ENCODE peak calls at places on chromosomes 1 and 21, in seven cellular contexts. C is hepatocyte, M is RWPE1, L is AG04450, R is AG10803, F is activated B cell treated with CpG ODN at 0.5 μM for 24 hours, E is astrocyte of the cerebellum. X is an unnamed sample.

GRCh38 chr1:167675440-167675839 is 45.4 kb downstream of the RCSD1 start:
- DNase-seq in M (no peak), E (no peak), C (no peak), F (no peak), L (no peak), R (no peak), X (no peak)

GRCh38 chr21:35578831-35579470 is 481.4 kb downstream of the SETD4 start:
- DNase-seq in L (no peak), F (no peak), M (no peak), C (no peak), E (no peak), R (peak; percentile 52), X (no peak)

GRCh38 chr21:14120091-14120734 is 90.5 kb downstream of the LIPI start:
- DNase-seq in C (peak; percentile 33), E (no peak), M (peak; percentile 6), F (no peak), R (peak; percentile 12), L (no peak), X (peak; percentile 66)

GRCh38 chr1:90835172-90835660 is 118.1 kb upstream of the BARHL2 start:
- DNase-seq in E (no peak), C (no peak), F (no peak), M (no peak), R (peak; percentile 4), L (no peak), X (peak; percentile 17)

GRCh38 chr1:184622136-184622823 is 132.4 kb downstream of the EDEM3 start:
- DNase-seq in F (no peak), L (peak; percentile 69), E (peak; percentile 61), C (peak; percentile 81), M (peak; percentile 20), R (peak; percentile 94), X (no peak)

GRCh38 chr1:22321917-22322316 is 129.7 kb upstream of the ZBTB40 start:
- DNase-seq in E (no peak), L (no peak), M (no peak), R (no peak), C (no peak), F (no peak), X (no peak)

GRCh38 chr1:167431261-167431908 is 86.9 kb downstream of the CD247 start:
- DNase-seq in E (no peak), L (no peak), C (no peak), F (no peak), R (no peak), M (no peak), X (no peak)

GRCh38 chr21:35217504-35218060 is 168.5 kb upstream of the RUNX1 start:
- DNase-seq in L (no peak), M (peak; percentile 89), F (no peak), E (no peak), C (peak; percentile 52), R (peak; percentile 95), X (no peak)

GRCh38 chr1:243470492-243470891 is 214.7 kb downstream of the SDCCAG8 start:
- DNase-seq in F (no peak), C (no peak), M (no peak), E (no peak), L (no peak), R (peak; percentile 25), X (no peak)

GRCh38 chr1:65469889-65470340 is 49.4 kb downstream of the LEPR start:
- DNase-seq in M (no peak), R (peak; percentile 47), C (no peak), E (peak; percentile 82), L (no peak), F (no peak), X (no peak)

GRCh38 chr1:93686497-93687250 is 5.0 kb upstream of the BCAR3 start:
- DNase-seq in R (no peak), F (no peak), C (no peak), L (no peak), E (no peak), M (no peak), X (no peak)

GRCh38 chr1:67588186-67588865 is 96.7 kb upstream of the GADD45A start:
- DNase-seq in F (no peak), C (no peak), R (no peak), M (no peak), L (no peak), E (no peak), X (no peak)

GRCh38 chr1:37486680-37487618 is 12.6 kb downstream of the ZC3H12A start:
- DNase-seq in M (peak; percentile 67), F (peak; percentile 81), R (peak; percentile 79), C (peak; percentile 85), L (no peak), E (no peak), X (peak; percentile 88)

GRCh38 chr1:211699059-211699458 is 23.6 kb upstream of the NEK2 start:
- DNase-seq in M (no peak), F (no peak), L (no peak), C (no peak), E (no peak), R (no peak), X (no peak)

GRCh38 chr1:25802915-25803314 is 2.9 kb downstream of the SELENON start:
- DNase-seq in R (no peak), E (no peak), F (no peak), M (no peak), C (no peak), L (no peak), X (no peak)

GRCh38 chr21:46154155-46154954 is 1.0 kb downstream of the FTCD start:
- DNase-seq in L (no peak), E (no peak), F (peak; percentile 15), C (peak; percentile 10), M (no peak), R (no peak), X (no peak)

GRCh38 chr1:45266151-45266801 is 59.9 kb upstream of the ZSWIM5 start:
- DNase-seq in C (peak; percentile 58), L (peak; percentile 54), R (peak; percentile 22), F (no peak), E (peak; percentile 76), M (no peak), X (no peak)

GRCh38 chr1:150514260-150514659 is 1.3 kb upstream of the FALEC start:
- DNase-seq in F (no peak), L (no peak), C (no peak), E (no peak), R (no peak), M (no peak), X (no peak)

GRCh38 chr1:152111515-152111968 is 3.7 kb downstream of the TCHH start:
- DNase-seq in M (no peak), C (peak; percentile 10), R (peak; percentile 46), E (no peak), L (no peak), F (no peak), X (peak; percentile 35)

GRCh38 chr1:118556936-118557335 is 371.9 kb upstream of the SPAG17 start:
- DNase-seq in F (no peak), L (no peak), C (no peak), E (no peak), R (no peak), M (no peak), X (no peak)

GRCh38 chr1:57724535-57724934 is 300.7 kb upstream of the DAB1 start:
- DNase-seq in M (no peak), L (no peak), C (no peak), F (no peak), R (no peak), E (no peak), X (no peak)

GRCh38 chr1:181910905-181911304 is 150.6 kb downstream of the ZNF648 start:
- DNase-seq in E (no peak), R (no peak), L (no peak), C (no peak), M (no peak), F (no peak), X (no peak)
- TF ChIP-seq CTCF in E (peak; percentile 6), R (no peak), L (no peak), C (peak; percentile 17), M (no peak), F (no peak), X (no peak)

DNA sequence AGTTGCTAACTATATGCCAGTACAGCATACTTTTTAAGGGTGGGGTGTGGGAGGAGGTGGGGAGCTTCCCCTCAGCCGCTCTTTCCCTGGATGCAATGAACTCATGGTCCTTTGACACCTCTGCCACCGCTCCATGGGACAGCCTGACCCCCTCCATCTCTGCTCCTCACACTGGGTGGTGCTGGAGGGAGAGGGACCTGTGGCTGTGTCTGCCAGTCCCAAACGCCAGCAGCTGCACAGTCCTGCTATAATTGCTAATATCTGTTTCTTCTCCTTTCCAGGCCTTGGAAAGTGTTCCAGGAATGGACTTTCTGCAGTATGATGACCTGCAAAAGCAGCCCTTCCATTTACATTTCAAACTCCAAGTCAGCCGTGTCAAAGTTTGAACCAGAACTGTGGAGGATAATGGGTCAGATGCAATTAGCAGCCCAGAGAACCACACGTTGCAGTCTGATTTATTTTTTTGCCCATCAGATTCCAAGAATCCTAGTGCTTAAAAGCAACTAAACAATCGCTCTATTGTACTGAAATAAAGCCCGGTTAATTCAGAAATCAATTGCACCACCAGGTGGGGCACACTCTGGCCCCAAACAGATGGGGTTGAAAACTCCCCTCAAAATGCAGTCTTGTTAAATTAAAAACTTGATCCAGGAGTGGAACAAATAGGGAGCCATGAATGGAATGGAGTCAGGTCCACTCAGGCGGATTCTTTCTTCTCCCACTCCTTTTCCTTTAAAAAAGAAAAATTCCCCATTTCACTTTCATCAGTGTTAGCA is 160.6 kb upstream of the LMO4 start:
- DNase-seq in R (no peak), C (no peak), L (no peak), M (no peak), F (no peak), E (no peak), X (no peak)
- TF ChIP-seq CTCF in R (peak; percentile 7), C (no peak), L (no peak), M (no peak), F (no peak), E (peak; percentile 39), X (no peak)

GRCh38 chr1:55632058-55632457 is 416.9 kb upstream of the USP24 start:
- DNase-seq in R (peak; percentile 80), L (no peak), E (no peak), M (peak; percentile 49), C (no peak), F (no peak), X (no peak)
- TF ChIP-seq CTCF in R (no peak), L (no peak), E (no peak), M (no peak), C (no peak), F (no peak), X (no peak)

DNA sequence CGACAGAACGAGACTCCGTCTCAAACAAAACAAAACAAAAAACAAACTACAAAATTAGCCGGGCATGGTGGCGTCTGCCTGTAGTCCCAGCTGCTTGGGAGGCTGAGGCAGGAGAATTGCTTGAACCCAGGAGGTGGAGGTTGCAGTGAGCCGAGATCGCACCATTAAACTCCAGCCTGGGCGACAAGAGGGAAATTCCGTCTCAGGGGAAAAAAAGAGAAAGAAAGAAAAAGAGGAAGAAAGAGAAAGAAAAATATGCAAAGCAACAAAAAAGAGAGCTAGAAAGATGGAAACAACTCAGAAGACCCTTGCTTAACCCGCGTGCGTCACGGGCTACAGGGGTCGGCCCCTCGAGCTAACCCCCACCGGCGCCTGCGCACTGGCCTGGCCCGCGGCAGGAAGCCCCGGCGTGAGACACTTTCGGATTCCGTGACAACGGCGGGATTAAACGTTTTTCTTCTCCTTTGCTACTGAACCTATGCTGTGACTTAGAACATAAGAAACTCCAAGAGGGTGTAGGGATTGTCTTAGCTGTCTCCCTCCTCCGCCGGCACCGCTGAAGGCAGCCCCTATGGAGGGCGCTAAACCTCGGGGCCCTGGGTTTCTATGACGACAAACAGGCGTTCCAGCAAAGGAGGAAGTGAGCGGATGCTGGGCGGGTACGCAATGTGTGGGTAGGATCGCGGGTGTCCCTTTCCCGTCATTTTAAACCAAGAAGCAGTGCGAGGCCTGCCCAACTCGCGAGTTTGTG is at the start of gene AXDND1:
- DNase-seq in R (peak; percentile 89), E (peak; percentile 40), C (peak; percentile 90), F (peak; percentile 83), M (peak; percentile 68), L (peak; percentile 52), X (peak; percentile 82)
- TF ChIP-seq CTCF in R (peak; percentile 27), E (no peak), C (no peak), F (no peak), M (no peak), L (peak; percentile 38), X (no peak)

GRCh38 chr1:157878059-157878458 is 36.5 kb upstream of the CD5L start:
- DNase-seq in M (peak; percentile 33), C (peak; percentile 51), E (no peak), F (no peak), L (peak; percentile 7), R (peak; percentile 55), X (no peak)
- TF ChIP-seq CTCF in M (peak; percentile 25), C (peak; percentile 53), E (peak; percentile 36), F (no peak), L (peak; percentile 46), R (peak; percentile 54), X (no peak)

X was measured in endothelial cell.